ENCODE peak calls at places on chromosomes 3 and 15, in eight cellular contexts. One of them, this sample, is unnamed.

GRCh38 chr3:104988491-104988890 is 378.2 kb upstream of the ALCAM start:
- DNase-seq in H1: no peak
- DNase-seq in HCT116: no peak
- DNase-seq in HepG2: no peak
- DNase-seq in K562: no peak
- DNase-seq in GM12878: no peak
- DNase-seq in SK-N-SH: no peak
- DNase-seq in endothelial cell of umbilical vein: no peak
- DNase-seq in this sample: no peak

GRCh38 chr3:38650248-38650940 is 907 bp upstream of the SCN5A start:
- DNase-seq in HepG2: no peak
- DNase-seq in GM12878: no peak
- DNase-seq in HCT116: no peak
- DNase-seq in K562: no peak
- DNase-seq in H1: no peak
- DNase-seq in endothelial cell of umbilical vein: peak; percentile 5
- DNase-seq in SK-N-SH: peak; percentile 10
- DNase-seq in this sample: no peak

GRCh38 chr15:78437107-78437761 is 782 bp upstream of the IREB2 start:
- DNase-seq in HepG2: no peak
- DNase-seq in endothelial cell of umbilical vein: no peak
- DNase-seq in SK-N-SH: peak; percentile 60
- DNase-seq in GM12878: no peak
- DNase-seq in HCT116: peak; percentile 7
- DNase-seq in K562: peak; percentile 74
- DNase-seq in H1: no peak
- DNase-seq in this sample: no peak

GRCh38 chr3:13546667-13547171 is 2.2 kb upstream of the FBLN2 start:
- DNase-seq in GM12878: no peak
- DNase-seq in K562: peak; percentile 92
- DNase-seq in HCT116: no peak
- DNase-seq in SK-N-SH: peak; percentile 71
- DNase-seq in H1: no peak
- DNase-seq in endothelial cell of umbilical vein: no peak
- DNase-seq in HepG2: no peak
- DNase-seq in this sample: no peak

GRCh38 chr15:101560722-101561583 is 71.4 kb upstream of the PCSK6 start:
- DNase-seq in HepG2: no peak
- DNase-seq in K562: no peak
- DNase-seq in H1: no peak
- DNase-seq in HCT116: no peak
- DNase-seq in GM12878: no peak
- DNase-seq in endothelial cell of umbilical vein: no peak
- DNase-seq in SK-N-SH: no peak
- DNase-seq in this sample: no peak

GRCh38 chr3:27114684-27115083 is 254.5 kb downstream of the NEK10 start:
- DNase-seq in endothelial cell of umbilical vein: no peak
- DNase-seq in SK-N-SH: no peak
- DNase-seq in H1: no peak
- DNase-seq in GM12878: no peak
- DNase-seq in K562: no peak
- DNase-seq in HCT116: no peak
- DNase-seq in HepG2: peak; percentile 60
- DNase-seq in this sample: no peak

GRCh38 chr15:101327147-101327740 is 32.2 kb upstream of the SNRPA1 start:
- DNase-seq in HCT116: no peak
- DNase-seq in HepG2: no peak
- DNase-seq in GM12878: no peak
- DNase-seq in endothelial cell of umbilical vein: no peak
- DNase-seq in K562: no peak
- DNase-seq in H1: no peak
- DNase-seq in SK-N-SH: no peak
- DNase-seq in this sample: no peak

GRCh38 chr15:92810418-92811138 is 89.5 kb upstream of the CHD2 start:
- DNase-seq in HepG2: no peak
- DNase-seq in HCT116: no peak
- DNase-seq in H1: no peak
- DNase-seq in GM12878: no peak
- DNase-seq in SK-N-SH: no peak
- DNase-seq in K562: peak; percentile 72
- DNase-seq in endothelial cell of umbilical vein: peak; percentile 42
- DNase-seq in this sample: no peak

GRCh38 chr15:98324341-98324970 is 323.9 kb upstream of the IGF1R start:
- DNase-seq in GM12878: no peak
- DNase-seq in SK-N-SH: no peak
- DNase-seq in endothelial cell of umbilical vein: no peak
- DNase-seq in HCT116: no peak
- DNase-seq in H1: no peak
- DNase-seq in HepG2: no peak
- DNase-seq in K562: no peak
- DNase-seq in this sample: no peak

GRCh38 chr3:65342084-65342683 is 654.4 kb upstream of the ADAMTS9 start:
- DNase-seq in H1: peak; percentile 59
- DNase-seq in K562: peak; percentile 61
- DNase-seq in GM12878: no peak
- DNase-seq in HepG2: peak; percentile 35
- DNase-seq in endothelial cell of umbilical vein: peak; percentile 60
- DNase-seq in HCT116: peak; percentile 42
- DNase-seq in SK-N-SH: no peak
- DNase-seq in this sample: no peak

GRCh38 chr3:160973067-160973466 is 132.1 kb downstream of the B3GALNT1 start:
- DNase-seq in H1: no peak
- DNase-seq in HepG2: no peak
- DNase-seq in SK-N-SH: no peak
- DNase-seq in GM12878: no peak
- DNase-seq in endothelial cell of umbilical vein: peak; percentile 50
- DNase-seq in HCT116: no peak
- DNase-seq in K562: no peak
- DNase-seq in this sample: no peak

GRCh38 chr3:186368717-186369116 is 6.7 kb upstream of the DGKG start:
- DNase-seq in endothelial cell of umbilical vein: no peak
- DNase-seq in HCT116: no peak
- DNase-seq in HepG2: no peak
- DNase-seq in SK-N-SH: no peak
- DNase-seq in GM12878: no peak
- DNase-seq in H1: no peak
- DNase-seq in K562: no peak
- DNase-seq in this sample: no peak

GRCh38 chr15:73800662-73801345 is 47.7 kb upstream of the INSYN1 start:
- DNase-seq in GM12878: no peak
- DNase-seq in H1: no peak
- DNase-seq in HCT116: no peak
- DNase-seq in HepG2: no peak
- DNase-seq in endothelial cell of umbilical vein: peak; percentile 36
- DNase-seq in SK-N-SH: no peak
- DNase-seq in K562: no peak
- DNase-seq in this sample: no peak

GRCh38 chr3:172627057-172627809 is 83.6 kb downstream of the NCEH1 start:
- DNase-seq in K562: no peak
- DNase-seq in H1: no peak
- DNase-seq in endothelial cell of umbilical vein: peak; percentile 53
- DNase-seq in SK-N-SH: no peak
- DNase-seq in GM12878: no peak
- DNase-seq in HepG2: no peak
- DNase-seq in HCT116: no peak
- DNase-seq in this sample: no peak

GRCh38 chr3:168053115-168053514 is 42.6 kb downstream of the GOLIM4 start:
- DNase-seq in GM12878: no peak
- DNase-seq in SK-N-SH: no peak
- DNase-seq in HepG2: no peak
- DNase-seq in endothelial cell of umbilical vein: no peak
- DNase-seq in HCT116: no peak
- DNase-seq in K562: no peak
- DNase-seq in H1: no peak
- DNase-seq in this sample: no peak

GRCh38 chr3:66427352-66427751 is 73.5 kb downstream of the LRIG1 start:
- DNase-seq in H1: no peak
- DNase-seq in GM12878: no peak
- DNase-seq in endothelial cell of umbilical vein: no peak
- DNase-seq in SK-N-SH: no peak
- DNase-seq in HCT116: no peak
- DNase-seq in K562: no peak
- DNase-seq in HepG2: no peak
- DNase-seq in this sample: no peak

GRCh38 chr3:66425032-66425431 is 75.8 kb downstream of the LRIG1 start:
- DNase-seq in endothelial cell of umbilical vein: no peak
- DNase-seq in GM12878: no peak
- DNase-seq in SK-N-SH: no peak
- DNase-seq in H1: no peak
- DNase-seq in HCT116: no peak
- DNase-seq in K562: no peak
- DNase-seq in HepG2: no peak
- DNase-seq in this sample: no peak

GRCh38 chr3:66425566-66425965 is 75.3 kb downstream of the LRIG1 start:
- DNase-seq in endothelial cell of umbilical vein: no peak
- DNase-seq in H1: no peak
- DNase-seq in K562: no peak
- DNase-seq in HCT116: no peak
- DNase-seq in HepG2: no peak
- DNase-seq in SK-N-SH: no peak
- DNase-seq in GM12878: no peak
- DNase-seq in this sample: no peak

GRCh38 chr3:66426135-66426534 is 74.7 kb downstream of the LRIG1 start:
- DNase-seq in endothelial cell of umbilical vein: no peak
- DNase-seq in SK-N-SH: no peak
- DNase-seq in HepG2: no peak
- DNase-seq in GM12878: no peak
- DNase-seq in H1: no peak
- DNase-seq in K562: no peak
- DNase-seq in HCT116: no peak
- DNase-seq in this sample: no peak

GRCh38 chr3:66423791-66424190 is 77.0 kb downstream of the LRIG1 start:
- DNase-seq in K562: no peak
- DNase-seq in endothelial cell of umbilical vein: no peak
- DNase-seq in SK-N-SH: no peak
- DNase-seq in HepG2: no peak
- DNase-seq in HCT116: no peak
- DNase-seq in GM12878: no peak
- DNase-seq in H1: no peak
- DNase-seq in this sample: no peak
- TF ChIP-seq POLR2AphosphoS5 in K562: no peak
- TF ChIP-seq POLR2AphosphoS5 in endothelial cell of umbilical vein: no peak
- TF ChIP-seq POLR2AphosphoS5 in SK-N-SH: no peak
- TF ChIP-seq POLR2AphosphoS5 in HepG2: no peak
- TF ChIP-seq POLR2AphosphoS5 in HCT116: no peak
- TF ChIP-seq POLR2AphosphoS5 in GM12878: no peak
- TF ChIP-seq POLR2AphosphoS5 in H1: no peak
- TF ChIP-seq POLR2AphosphoS5 in this sample: no peak

DNA sequence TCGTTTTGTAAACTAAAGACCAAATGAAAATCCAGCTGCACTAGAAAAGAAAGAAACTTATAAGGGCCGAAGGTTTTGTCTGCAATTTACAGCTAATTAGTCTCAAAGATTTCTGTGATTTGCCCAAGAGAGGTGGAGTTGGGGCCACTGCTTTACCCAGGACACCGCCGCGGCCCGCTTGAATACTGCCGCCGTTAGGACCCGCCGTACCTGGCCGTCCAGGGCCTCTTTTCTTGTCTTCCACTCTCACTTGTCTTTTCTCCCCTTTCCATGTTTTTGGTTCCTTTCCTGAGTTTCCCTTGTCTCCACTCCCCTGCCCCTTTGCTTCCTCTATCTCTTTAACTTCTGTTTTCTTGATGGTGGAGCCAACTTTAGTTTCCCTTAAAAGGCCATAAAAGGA is 15.7 kb upstream of the CCNL1 start:
- DNase-seq in HCT116: no peak
- DNase-seq in SK-N-SH: peak; percentile 55
- DNase-seq in K562: peak; percentile 38
- DNase-seq in GM12878: no peak
- DNase-seq in endothelial cell of umbilical vein: no peak
- DNase-seq in HepG2: no peak
- DNase-seq in H1: no peak
- DNase-seq in this sample: no peak
- H3K4me3 ChIP-seq in HCT116: peak overlapping the region; percentile 81
- H3K4me3 ChIP-seq in SK-N-SH: peak overlapping the region; percentile 74
- H3K4me3 ChIP-seq in K562: peak overlapping the region; percentile 67
- H3K4me3 ChIP-seq in GM12878: peak overlapping the region; percentile 86
- H3K4me3 ChIP-seq in endothelial cell of umbilical vein: peak overlapping the region; percentile 37
- H3K4me3 ChIP-seq in HepG2: peak overlapping the region; percentile 74
- H3K4me3 ChIP-seq in H1: peak overlapping the region; percentile 57
- H3K4me3 ChIP-seq in this sample: peak overlapping the region; percentile 97

DNA sequence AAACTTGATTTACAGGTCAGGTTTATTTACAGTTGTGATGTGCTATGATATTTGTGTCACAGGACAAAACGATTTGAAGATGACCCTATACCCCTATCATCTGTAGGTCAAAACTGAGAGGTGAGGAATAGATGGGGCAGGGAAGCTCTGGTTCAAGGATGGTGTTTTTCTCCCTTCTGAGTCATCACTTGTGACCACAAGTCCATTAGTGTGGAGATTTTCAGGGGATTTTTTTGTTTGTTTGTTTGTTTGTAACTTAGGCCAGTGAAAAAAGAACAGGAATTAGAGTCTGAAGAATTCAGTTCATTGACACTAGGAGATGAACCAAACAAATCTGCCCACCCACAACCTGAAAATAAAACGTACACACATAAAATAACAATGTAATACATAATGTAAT is 62.7 kb upstream of the FAM98B start:
- DNase-seq in HCT116: no peak
- DNase-seq in SK-N-SH: no peak
- DNase-seq in HepG2: no peak
- DNase-seq in H1: no peak
- DNase-seq in K562: no peak
- DNase-seq in endothelial cell of umbilical vein: no peak
- DNase-seq in GM12878: no peak
- DNase-seq in this sample: no peak
- H3K9ac ChIP-seq in HCT116: no peak overlapping the region
- H3K9ac ChIP-seq in SK-N-SH: no peak overlapping the region
- H3K9ac ChIP-seq in HepG2: no peak overlapping the region
- H3K9ac ChIP-seq in H1: no peak overlapping the region
- H3K9ac ChIP-seq in K562: no peak overlapping the region
- H3K9ac ChIP-seq in endothelial cell of umbilical vein: no peak overlapping the region
- H3K9ac ChIP-seq in GM12878: no peak overlapping the region
- H3K9ac ChIP-seq in this sample: no peak overlapping the region

DNA sequence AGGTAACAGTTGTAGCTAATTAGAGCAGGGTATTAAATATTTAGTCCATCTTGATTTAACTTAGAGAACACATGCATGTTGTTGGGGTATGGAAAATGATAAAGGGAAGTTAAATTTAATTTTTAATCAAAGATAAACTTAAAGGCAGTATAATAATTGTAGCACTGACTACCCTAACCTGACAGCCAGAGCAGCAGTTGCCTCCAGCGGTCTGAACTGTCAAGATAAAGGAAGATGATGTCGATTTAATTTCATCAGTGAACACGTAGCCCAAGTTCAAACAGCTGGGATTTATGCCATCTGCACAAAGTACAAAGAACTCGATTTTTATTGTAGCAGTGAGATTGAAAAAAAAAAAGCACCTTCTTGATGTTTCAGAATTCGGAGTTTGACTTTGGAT is 194.2 kb downstream of the LRTM1 start:
- DNase-seq in K562: no peak
- DNase-seq in HepG2: no peak
- DNase-seq in SK-N-SH: peak; percentile 44
- DNase-seq in endothelial cell of umbilical vein: no peak
- DNase-seq in HCT116: no peak
- DNase-seq in H1: no peak
- DNase-seq in GM12878: no peak
- DNase-seq in this sample: no peak
- TF ChIP-seq POLR2AphosphoS5 in K562: no peak
- TF ChIP-seq POLR2AphosphoS5 in HepG2: no peak
- TF ChIP-seq POLR2AphosphoS5 in SK-N-SH: no peak
- TF ChIP-seq POLR2AphosphoS5 in endothelial cell of umbilical vein: no peak
- TF ChIP-seq POLR2AphosphoS5 in HCT116: no peak
- TF ChIP-seq POLR2AphosphoS5 in H1: no peak
- TF ChIP-seq POLR2AphosphoS5 in GM12878: no peak
- TF ChIP-seq POLR2AphosphoS5 in this sample: no peak